ENCODE peak calls at places on chromosomes 6 and 20, in eight cellular contexts. N is sigmoid colon, G is right atrium auricular region, Y is RWPE1, I is OCI-LY7, S is caudate nucleus, F is aorta, O is coronary artery. A is an unnamed sample.

GRCh38 chr20:36462440-36463211 is 78.7 kb upstream of the MYL9 start:
- DNase-seq in N (peak; percentile 88), G (peak; percentile 88), Y (peak; percentile 51), I (peak; percentile 49), S (no peak), F (peak; percentile 88), O (peak; percentile 92), A (no peak)

GRCh38 chr6:36025932-36026327 is 1.5 kb upstream of the SLC26A8 start:
- DNase-seq in N (no peak), G (no peak), Y (no peak), I (no peak), S (no peak), F (no peak), O (no peak), A (no peak)

GRCh38 chr20:59221049-59221748 is 57.6 kb downstream of the ZNF831 start:
- DNase-seq in N (no peak), G (no peak), Y (no peak), I (no peak), S (no peak), F (no peak), O (no peak), A (peak; percentile 18)

GRCh38 chr20:56788041-56788670 is 159.1 kb downstream of the TFAP2C start:
- DNase-seq in N (peak; percentile 81), G (no peak), Y (peak; percentile 95), I (no peak), S (no peak), F (no peak), O (no peak), A (peak; percentile 93)

GRCh38 chr6:10567256-10568041 is 46.3 kb downstream of the GCNT2 start:
- DNase-seq in N (no peak), G (no peak), Y (no peak), I (no peak), S (no peak), F (no peak), O (no peak), A (peak; percentile 46)

GRCh38 chr6:26607434-26608230 is 10.9 kb downstream of the ABT1 start:
- DNase-seq in N (no peak), G (no peak), Y (peak; percentile 64), I (peak; percentile 80), S (no peak), F (no peak), O (no peak), A (peak; percentile 11)

GRCh38 chr6:95846652-95847051 is 169.1 kb upstream of the FUT9 start:
- DNase-seq in N (no peak), G (no peak), Y (no peak), I (no peak), S (no peak), F (no peak), O (no peak), A (no peak)

GRCh38 chr20:1897486-1897885 is 2.3 kb downstream of the SIRPA start:
- DNase-seq in N (peak; percentile 72), G (no peak), Y (peak; percentile 39), I (no peak), S (no peak), F (no peak), O (no peak), A (no peak)

GRCh38 chr6:31579119-31579505 is 3.1 kb downstream of the LTB start:
- DNase-seq in N (no peak), G (no peak), Y (no peak), I (no peak), S (no peak), F (no peak), O (no peak), A (no peak)
- H3K27ac ChIP-seq in N (no peak overlapping the region), G (no peak overlapping the region), Y (no peak overlapping the region), I (no peak overlapping the region), S (no peak overlapping the region), F (no peak overlapping the region), O (no peak overlapping the region), A (peak overlapping the region; percentile 95)

DNA sequence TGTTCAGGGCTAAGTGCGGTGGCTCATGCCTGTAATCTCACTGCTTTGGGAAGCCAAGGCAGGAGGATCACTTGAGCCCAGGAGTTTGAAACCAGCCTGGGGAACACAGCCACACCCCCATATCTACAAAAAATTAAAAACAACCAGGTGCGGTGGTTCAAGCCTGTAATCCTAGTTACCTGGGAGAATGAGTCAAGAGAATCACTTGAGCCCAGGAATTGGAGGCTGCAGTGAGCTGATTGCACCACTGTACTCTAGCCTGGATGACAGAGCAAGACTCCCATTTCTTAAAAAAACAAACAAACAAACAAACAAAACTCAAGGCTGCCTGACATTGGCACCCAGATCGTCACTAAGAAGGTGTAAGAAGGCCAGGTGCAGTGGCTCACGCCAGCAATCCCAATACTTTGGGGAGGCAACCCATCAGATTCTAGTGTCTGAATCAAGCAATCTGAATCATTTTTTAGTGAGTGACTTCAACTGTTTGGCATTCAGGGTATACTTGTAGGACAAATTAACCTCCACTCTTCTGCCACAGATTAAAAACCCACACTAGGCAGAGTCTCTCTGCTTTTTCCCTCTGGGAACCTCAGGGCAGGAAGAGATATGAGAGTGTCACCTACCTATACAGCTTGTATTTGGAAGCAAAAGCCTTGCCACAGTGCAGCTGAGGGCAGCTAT is 6.1 kb downstream of the PLAGL2 start:
- DNase-seq in N (no peak), G (no peak), Y (no peak), I (no peak), S (no peak), F (no peak), O (no peak), A (no peak)
- H3K27ac ChIP-seq in N (no peak overlapping the region), G (peak overlapping the region; percentile 41), Y (peak overlapping the region; percentile 14), I (no peak overlapping the region), S (no peak overlapping the region), F (no peak overlapping the region), O (no peak overlapping the region), A (peak overlapping the region; percentile 51)

GRCh38 chr6:156474507-156475120 is 302.6 kb upstream of the ARID1B start:
- DNase-seq in N (no peak), G (no peak), Y (no peak), I (no peak), S (no peak), F (no peak), O (no peak), A (no peak)
- H3K27ac ChIP-seq in N (no peak overlapping the region), G (no peak overlapping the region), Y (no peak overlapping the region), I (no peak overlapping the region), S (no peak overlapping the region), F (no peak overlapping the region), O (no peak overlapping the region), A (no peak overlapping the region)

DNA sequence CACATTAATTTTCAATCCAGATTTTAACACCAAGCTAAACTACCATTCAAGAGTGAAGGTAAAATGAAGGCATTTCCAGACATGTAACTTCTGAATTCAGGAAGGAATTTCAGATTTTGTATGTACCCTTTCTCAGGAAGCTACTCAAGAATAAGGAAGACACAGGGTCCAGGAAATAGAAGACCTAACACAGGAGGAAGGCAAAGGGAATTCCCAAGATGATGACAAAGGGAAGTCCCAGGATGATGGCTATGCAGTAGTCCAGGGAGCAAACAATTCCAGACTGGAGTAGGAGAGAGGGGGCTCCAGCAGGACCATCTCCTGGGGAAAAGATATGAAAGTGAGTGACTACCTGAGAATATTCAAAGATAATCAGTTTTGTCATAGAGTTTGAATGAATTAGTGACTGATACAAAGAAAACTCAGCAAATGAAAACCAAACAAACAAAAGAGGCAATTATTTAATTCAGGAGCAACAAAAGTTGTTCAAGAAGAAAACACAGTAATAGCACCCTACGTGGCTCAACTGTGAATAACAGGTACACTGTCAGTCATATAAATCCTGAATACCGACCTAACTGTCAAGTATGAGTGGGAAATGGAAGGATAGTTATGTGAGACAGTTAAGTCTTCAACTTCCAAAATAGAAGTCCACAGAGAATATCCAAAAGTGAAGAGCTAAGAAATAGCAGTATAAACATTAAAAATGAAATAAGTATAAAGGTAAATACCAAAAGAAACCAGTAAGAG is 4.0 kb downstream of the RNF24 start:
- DNase-seq in N (no peak), G (no peak), Y (no peak), I (peak; percentile 11), S (no peak), F (no peak), O (no peak), A (no peak)
- H3K27ac ChIP-seq in N (peak overlapping the region; percentile 68), G (no peak overlapping the region), Y (no peak overlapping the region), I (no peak overlapping the region), S (no peak overlapping the region), F (peak overlapping the region; percentile 40), O (peak overlapping the region; percentile 10), A (no peak overlapping the region)